ENCODE peak calls at places on chromosomes 13 and 19, in four cellular contexts. O is K562, N is A549, P is HepG2. R is an unnamed sample.

GRCh38 chr13:99352351-99353271 is 45.4 kb upstream of the GPR183 start:
- DNase-seq in O (no peak), N (no peak), P (no peak), R (no peak)

GRCh38 chr13:105471683-105472082 is 1063.8 kb downstream of the EFNB2 start:
- DNase-seq in O (no peak), N (no peak), P (no peak), R (peak)

GRCh38 chr19:17424743-17425365 is 5.0 kb downstream of the MVB12A start:
- DNase-seq in O (peak), N (peak), P (no peak), R (peak)

GRCh38 chr13:20495087-20496023 is 30.3 kb downstream of the CRYL1 start:
- DNase-seq in O (peak), N (peak), P (peak), R (peak)

GRCh38 chr13:23945612-23946011 is 48.3 kb upstream of the C1QTNF9B start:
- DNase-seq in O (no peak), N (no peak), P (no peak), R (no peak)

GRCh38 chr13:111970501-111971155 is 96.3 kb upstream of the SOX1 start:
- DNase-seq in O (no peak), N (no peak), P (no peak), R (no peak)

GRCh38 chr19:40921005-40921897 is 39.2 kb upstream of the CYP2A7 start:
- DNase-seq in O (no peak), N (peak), P (peak), R (no peak)

GRCh38 chr19:42386974-42387707 is 3.0 kb downstream of the CNFN start:
- DNase-seq in O (peak), N (peak), P (peak), R (peak)

GRCh38 chr19:38165335-38165734 is 58.7 kb downstream of the DPF1 start:
- DNase-seq in O (no peak), N (no peak), P (no peak), R (no peak)

GRCh38 chr13:62388515-62388914 is 972.9 kb upstream of the PCDH20 start:
- DNase-seq in O (no peak), N (no peak), P (no peak), R (peak)

GRCh38 chr13:98267080-98267912 is 90.2 kb upstream of the RNF113B start:
- DNase-seq in O (no peak), N (no peak), P (peak), R (peak)

GRCh38 chr13:21901772-21902708 is 231.2 kb downstream of the FGF9 start:
- DNase-seq in O (no peak), N (no peak), P (peak), R (peak)

GRCh38 chr19:42658148-42658547 is 63.4 kb upstream of the CEACAM8 start:
- DNase-seq in O (no peak), N (no peak), P (no peak), R (peak)

GRCh38 chr19:11881151-11881800 is 6.3 kb upstream of the ZNF69 start:
- DNase-seq in O (peak), N (peak), P (peak), R (peak)

GRCh38 chr13:97844151-97844550 is 109.3 kb upstream of the IPO5 start:
- DNase-seq in O (no peak), N (no peak), P (no peak), R (no peak)

GRCh38 chr19:13796301-13797057 is 1.2 kb downstream of the ZSWIM4 start:
- DNase-seq in O (no peak), N (peak), P (peak), R (peak)

GRCh38 chr13:114024603-114025431 is 50.9 kb upstream of the C13orf46 start:
- DNase-seq in O (no peak), N (no peak), P (no peak), R (no peak)

GRCh38 chr13:31477961-31478360 is 261.4 kb upstream of the RXFP2 start:
- DNase-seq in O (no peak), N (no peak), P (no peak), R (peak)

GRCh38 chr19:4327252-4327876 is 11.3 kb downstream of the STAP2 start:
- DNase-seq in O (peak), N (peak), P (no peak), R (peak)

GRCh38 chr19:31535691-31536460 is 186.6 kb upstream of the TSHZ3 start:
- DNase-seq in O (no peak), N (no peak), P (no peak), R (no peak)

GRCh38 chr13:57123660-57124059 is 17.1 kb upstream of the PRR20A start:
- DNase-seq in O (no peak), N (no peak), P (no peak), R (no peak)

GRCh38 chr19:9827325-9828238 is at the start of gene UBL5:
- DNase-seq in O (peak), N (peak), P (peak), R (peak)

GRCh38 chr13:52845334-52845761 is 3.1 kb downstream of the PCDH8 start:
- DNase-seq in O (no peak), N (no peak), P (no peak), R (no peak)

GRCh38 chr13:29901714-29902631 is 51.6 kb upstream of the UBL3 start:
- DNase-seq in O (no peak), N (peak), P (no peak), R (peak)

GRCh38 chr19:8208119-8208709 is 956 bp upstream of the CERS4 start:
- DNase-seq in O (no peak), N (no peak), P (no peak), R (no peak)

GRCh38 chr13:98446234-98446621 is 130.7 kb downstream of the STK24 start:
- DNase-seq in O (no peak), N (no peak), P (no peak), R (no peak)

GRCh38 chr19:2607712-2608601 is 94.5 kb downstream of the GNG7 start:
- DNase-seq in O (no peak), N (no peak), P (no peak), R (no peak)

GRCh38 chr19:42197375-42197817 is 20.1 kb downstream of the DEDD2 start:
- DNase-seq in O (no peak), N (no peak), P (no peak), R (no peak)

GRCh38 chr13:29474991-29475390 is 120.5 kb downstream of the SLC7A1 start:
- DNase-seq in O (no peak), N (no peak), P (no peak), R (peak)

GRCh38 chr19:58227964-58228583 is 640 bp upstream of the ZNF544 start:
- DNase-seq in O (no peak), N (no peak), P (no peak), R (no peak)

GRCh38 chr19:11767633-11768133 is 883 bp downstream of the ZNF441 start:
- DNase-seq in O (peak), N (no peak), P (peak), R (peak)

GRCh38 chr19:1156830-1157615 is 17.0 kb downstream of the SBNO2 start:
- DNase-seq in O (no peak), N (no peak), P (no peak), R (no peak)

GRCh38 chr19:40139533-40140287 is 49.0 kb upstream of the ZNF780A start:
- DNase-seq in O (peak), N (peak), P (peak), R (peak)

GRCh38 chr13:67099494-67099893 is 130.6 kb downstream of the PCDH9 start:
- DNase-seq in O (no peak), N (no peak), P (no peak), R (no peak)

DNA sequence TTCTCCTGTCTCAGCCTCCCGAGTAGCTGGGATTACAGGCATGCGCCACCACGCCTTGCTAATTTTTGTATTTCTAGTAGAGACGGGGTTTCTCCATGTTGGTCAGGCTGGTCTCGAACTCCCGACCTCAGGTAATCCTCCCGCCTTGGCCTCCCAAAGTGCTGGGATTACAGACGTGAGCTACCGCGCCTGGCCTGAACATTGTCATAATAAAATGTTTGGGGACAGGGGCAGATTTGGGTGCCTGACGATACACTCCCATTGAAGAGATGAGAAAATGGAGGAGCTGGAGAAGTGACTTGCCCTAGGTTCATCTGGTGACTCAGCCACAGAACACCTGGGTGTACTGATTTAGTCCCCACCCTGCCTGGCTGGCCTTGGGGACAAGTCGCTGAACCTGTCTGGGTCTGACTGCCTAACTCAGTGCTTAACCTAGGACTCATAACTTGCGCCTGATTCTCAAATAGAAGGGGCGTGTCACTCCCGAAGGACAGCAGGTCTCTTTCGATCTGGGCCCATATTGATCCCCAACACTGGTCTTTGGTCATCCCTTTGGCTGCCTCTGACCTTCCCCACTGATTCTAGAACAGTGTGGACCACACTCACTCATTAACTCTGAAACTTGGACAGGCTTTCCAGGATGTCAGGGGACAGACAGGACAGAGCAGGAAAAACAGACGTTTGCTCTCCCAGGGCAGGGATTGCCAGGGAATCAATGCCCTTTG is 7.6 kb upstream of the BICRA start:
- DNase-seq in O (no peak), N (no peak), P (peak), R (no peak)
- TF ChIP-seq MAZ in O (no peak), N (no peak), P (no peak), R (no peak)

GRCh38 chr13:40660270-40660669 is 6.2 kb downstream of the FOXO1 start:
- DNase-seq in O (no peak), N (no peak), P (no peak), R (no peak)

GRCh38 chr13:40660692-40661091 is 5.7 kb downstream of the FOXO1 start:
- DNase-seq in O (no peak), N (no peak), P (no peak), R (no peak)

GRCh38 chr13:40656358-40656757 is 10.1 kb downstream of the FOXO1 start:
- DNase-seq in O (no peak), N (no peak), P (no peak), R (no peak)

GRCh38 chr13:40657307-40657706 is 9.1 kb downstream of the FOXO1 start:
- DNase-seq in O (no peak), N (no peak), P (no peak), R (no peak)

DNA sequence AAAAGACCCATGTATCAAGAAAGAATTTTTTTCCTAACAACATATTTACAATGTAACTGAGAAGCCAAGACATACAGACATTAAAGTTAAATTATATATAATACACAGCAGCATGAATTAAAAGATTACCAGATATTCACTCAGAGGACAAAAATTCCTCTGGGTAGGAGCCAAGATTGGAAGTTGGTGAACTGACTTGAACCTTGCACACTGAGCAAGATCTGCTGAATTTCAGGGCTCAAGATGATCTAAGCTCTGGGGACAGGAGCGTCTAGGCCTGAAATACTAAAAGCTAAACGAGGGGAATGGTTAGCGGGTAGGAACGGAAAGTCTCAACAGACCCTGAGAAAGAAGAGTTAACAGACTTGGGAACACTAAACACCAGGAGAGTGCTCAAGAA is 8.5 kb downstream of the FOXO1 start:
- DNase-seq in O (no peak), N (no peak), P (no peak), R (no peak)
- TF ChIP-seq MAZ in O (no peak), N (no peak), P (no peak), R (no peak)

GRCh38 chr19:6378036-6378435 is 2.3 kb upstream of the PSPN start:
- DNase-seq in O (no peak), N (no peak), P (no peak), R (peak)
- TF ChIP-seq MAZ in O (no peak), N (no peak), P (no peak), R (no peak)

DNA sequence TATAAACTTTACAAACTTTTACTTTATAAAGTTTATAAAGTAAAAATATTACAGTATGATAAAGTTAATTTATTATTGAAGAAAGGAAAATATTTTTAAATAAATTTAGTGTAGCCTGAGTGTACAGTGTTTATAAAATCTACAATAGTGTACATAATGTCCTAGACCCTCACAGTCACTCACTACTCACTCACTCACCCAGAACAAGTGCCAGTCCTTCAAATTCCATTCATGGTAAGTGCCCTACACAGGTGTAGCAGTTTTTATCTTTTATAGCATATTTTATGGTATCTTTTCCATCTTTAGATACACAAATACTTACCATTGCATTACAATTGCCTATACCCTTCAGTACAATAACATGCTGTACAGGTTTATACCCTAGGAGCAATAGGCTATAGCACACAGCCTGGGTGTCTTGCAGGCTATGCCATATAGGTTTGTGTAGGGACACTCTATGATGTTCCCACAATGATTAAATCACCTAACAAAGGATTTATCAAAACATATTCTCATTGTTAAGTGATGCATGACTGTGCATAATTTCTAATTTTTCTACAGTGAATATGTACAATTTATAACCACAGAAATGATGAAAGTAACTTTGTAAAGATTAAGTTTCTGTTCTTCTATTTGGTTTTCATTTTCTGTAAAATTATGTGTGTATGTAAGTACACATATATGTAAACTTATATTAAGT is 98.0 kb downstream of the SPRY2 start:
- DNase-seq in O (no peak), N (no peak), P (no peak), R (no peak)
- TF ChIP-seq MAZ in O (no peak), N (no peak), P (no peak), R (no peak)

DNA sequence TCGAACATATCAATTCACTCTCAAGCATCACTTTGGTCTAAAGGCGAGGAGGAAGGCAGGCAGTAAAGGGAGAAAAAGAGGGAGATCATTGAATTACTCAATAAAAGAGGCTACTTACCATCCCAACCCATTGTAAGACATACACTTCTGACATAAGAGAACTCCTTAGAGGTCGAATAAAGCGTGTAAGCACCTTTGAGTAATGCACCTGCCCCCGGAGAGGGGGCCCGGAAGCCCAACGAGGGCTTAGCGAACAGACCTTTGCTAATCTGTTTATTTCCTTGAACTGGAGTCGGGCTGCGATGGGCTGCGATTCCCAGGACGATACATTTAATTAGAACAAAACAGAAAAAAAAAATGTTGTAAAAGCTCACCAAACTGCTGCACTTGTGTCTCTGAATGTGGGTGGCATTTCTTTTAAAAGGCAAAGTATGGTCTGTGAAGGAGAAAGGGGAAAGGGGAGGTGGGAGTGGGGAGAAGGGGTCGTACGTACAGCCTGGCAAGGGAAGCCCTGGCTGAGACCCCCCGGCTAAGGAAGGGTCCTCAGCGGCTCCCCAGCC is 3.0 kb downstream of the ZC3H4 start:
- DNase-seq in O (peak), N (no peak), P (no peak), R (no peak)
- TF ChIP-seq MAZ in O (no peak), N (no peak), P (no peak), R (no peak)

DNA sequence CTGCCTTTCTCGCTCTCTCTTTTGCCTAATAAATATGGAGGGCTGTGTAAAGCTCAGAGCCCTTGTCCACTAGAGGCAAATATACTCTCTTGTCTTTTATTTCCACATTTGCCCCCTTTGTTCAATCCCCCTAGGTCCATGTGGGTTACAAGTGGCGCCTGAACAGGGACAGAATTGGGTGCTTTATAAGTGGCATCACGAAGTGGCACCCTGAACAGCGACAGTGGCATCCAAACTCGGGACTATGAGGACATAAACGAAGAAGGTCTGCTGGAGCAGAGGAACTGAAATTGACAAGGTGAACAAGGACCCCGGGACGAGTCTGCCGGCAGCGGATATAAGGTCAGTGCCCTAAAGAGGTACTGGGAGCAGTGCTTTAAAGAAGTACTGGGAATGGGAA is 4.3 kb upstream of the ZNF610 start:
- DNase-seq in O (no peak), N (no peak), P (no peak), R (no peak)
- TF ChIP-seq MAZ in O (no peak), N (no peak), P (no peak), R (no peak)

DNA sequence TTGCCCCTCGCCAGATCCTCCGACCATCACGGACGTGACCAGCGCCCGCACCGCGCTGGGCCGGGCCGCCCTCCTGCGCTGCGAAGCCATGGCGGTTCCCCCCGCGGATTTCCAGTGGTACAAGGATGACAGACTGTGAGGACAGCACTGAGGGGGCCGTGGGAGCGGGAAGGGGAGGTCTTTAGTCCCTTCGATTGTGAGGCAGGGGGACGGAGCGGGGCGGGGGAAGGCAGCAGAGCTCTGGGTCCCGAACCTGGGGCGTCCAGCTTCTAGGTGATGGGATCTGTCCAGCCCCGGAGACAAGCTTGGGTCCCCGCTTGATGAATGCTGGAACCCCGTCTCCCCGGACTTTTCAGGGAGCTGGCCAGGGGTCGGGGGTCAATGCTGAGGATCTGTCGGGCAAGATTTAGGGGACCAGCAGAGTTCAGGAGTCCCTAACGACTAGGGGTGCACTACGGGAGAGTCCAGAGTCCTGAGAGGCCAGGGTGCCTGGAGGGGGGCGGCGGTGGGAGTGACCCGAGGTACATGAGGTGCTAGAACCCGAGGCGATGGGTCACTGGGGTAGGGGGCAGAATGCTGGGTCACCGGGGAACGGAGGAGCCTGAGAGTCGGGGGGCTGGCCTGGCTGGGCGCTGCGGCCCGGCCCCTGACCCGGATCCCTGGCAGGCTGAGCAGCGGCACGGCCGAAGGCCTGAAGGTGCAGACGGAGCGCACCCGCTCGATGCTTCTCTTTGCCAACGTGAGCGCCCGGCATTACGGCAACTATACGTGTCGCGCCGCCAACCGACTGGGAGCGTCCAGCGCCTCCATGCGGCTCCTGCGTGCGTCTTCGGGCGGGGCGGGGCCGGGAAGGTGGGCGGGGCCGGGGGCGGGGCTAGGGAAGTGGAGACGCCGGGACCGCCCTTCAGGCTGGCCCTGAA is 14.6 kb downstream of the VSIG10L start:
- DNase-seq in O (peak), N (peak), P (peak), R (peak)
- TF ChIP-seq MAZ in O (peak), N (no peak), P (no peak), R (no peak)

GRCh38 chr13:102564564-102564963 is 32.2 kb upstream of the TPP2 start:
- DNase-seq in O (no peak), N (no peak), P (no peak), R (no peak)
- TF ChIP-seq MAZ in O (no peak), N (no peak), P (no peak), R (no peak)

R was measured in IMR-90.